ENCODE peak calls at places on chromosomes 3 and 15, in nine cellular contexts. L, J, D, A, H, Q, U, C and Z are unnamed samples.

GRCh38 chr15:56736881-56737707 is 3.8 kb upstream of the ZNF280D start:
- DNase-seq in L (no peak), J (no peak), D (no peak), A (no peak), H (no peak), Q (no peak), U (no peak), C (no peak), Z (no peak)

GRCh38 chr15:68719051-68719450 is 101.6 kb downstream of the ANP32A start:
- DNase-seq in L (no peak), J (no peak), D (no peak), A (no peak), H (no peak), Q (no peak), U (no peak), C (no peak), Z (no peak)

GRCh38 chr3:173708191-173708590 is 310.6 kb downstream of the NLGN1 start:
- DNase-seq in L (no peak), J (no peak), D (no peak), A (no peak), H (no peak), Q (no peak), U (no peak), C (no peak), Z (no peak)

GRCh38 chr3:27717200-27717852 is 4.8 kb downstream of the EOMES start:
- DNase-seq in L (no peak), J (no peak), D (no peak), A (no peak), H (no peak), Q (no peak), U (no peak), C (no peak), Z (no peak)

GRCh38 chr3:124972457-124972856 is 37.9 kb upstream of the MUC13 start:
- DNase-seq in L (no peak), J (no peak), D (no peak), A (no peak), H (no peak), Q (no peak), U (no peak), C (no peak), Z (no peak)

GRCh38 chr3:186058225-186058624 is 50.7 kb downstream of the ETV5 start:
- DNase-seq in L (no peak), J (no peak), D (no peak), A (no peak), H (no peak), Q (no peak), U (no peak), C (no peak), Z (no peak)

GRCh38 chr3:106528932-106529331 is 660.1 kb upstream of the CBLB start:
- DNase-seq in L (no peak), J (no peak), D (no peak), A (no peak), H (no peak), Q (no peak), U (no peak), C (no peak), Z (no peak)

GRCh38 chr15:60172147-60172546 is 168.0 kb downstream of the FOXB1 start:
- DNase-seq in L (no peak), J (no peak), D (no peak), A (peak; percentile 44), H (no peak), Q (no peak), U (no peak), C (no peak), Z (no peak)

GRCh38 chr3:152270145-152270870 is 1.6 kb downstream of the MBNL1 start:
- DNase-seq in L (peak; percentile 70), J (no peak), D (no peak), A (peak; percentile 30), H (no peak), Q (no peak), U (peak; percentile 15), C (no peak), Z (no peak)

GRCh38 chr3:50396502-50396901 is 37.2 kb upstream of the TMEM115 start:
- DNase-seq in L (no peak), J (no peak), D (peak; percentile 27), A (peak; percentile 90), H (no peak), Q (no peak), U (no peak), C (no peak), Z (no peak)

DNA sequence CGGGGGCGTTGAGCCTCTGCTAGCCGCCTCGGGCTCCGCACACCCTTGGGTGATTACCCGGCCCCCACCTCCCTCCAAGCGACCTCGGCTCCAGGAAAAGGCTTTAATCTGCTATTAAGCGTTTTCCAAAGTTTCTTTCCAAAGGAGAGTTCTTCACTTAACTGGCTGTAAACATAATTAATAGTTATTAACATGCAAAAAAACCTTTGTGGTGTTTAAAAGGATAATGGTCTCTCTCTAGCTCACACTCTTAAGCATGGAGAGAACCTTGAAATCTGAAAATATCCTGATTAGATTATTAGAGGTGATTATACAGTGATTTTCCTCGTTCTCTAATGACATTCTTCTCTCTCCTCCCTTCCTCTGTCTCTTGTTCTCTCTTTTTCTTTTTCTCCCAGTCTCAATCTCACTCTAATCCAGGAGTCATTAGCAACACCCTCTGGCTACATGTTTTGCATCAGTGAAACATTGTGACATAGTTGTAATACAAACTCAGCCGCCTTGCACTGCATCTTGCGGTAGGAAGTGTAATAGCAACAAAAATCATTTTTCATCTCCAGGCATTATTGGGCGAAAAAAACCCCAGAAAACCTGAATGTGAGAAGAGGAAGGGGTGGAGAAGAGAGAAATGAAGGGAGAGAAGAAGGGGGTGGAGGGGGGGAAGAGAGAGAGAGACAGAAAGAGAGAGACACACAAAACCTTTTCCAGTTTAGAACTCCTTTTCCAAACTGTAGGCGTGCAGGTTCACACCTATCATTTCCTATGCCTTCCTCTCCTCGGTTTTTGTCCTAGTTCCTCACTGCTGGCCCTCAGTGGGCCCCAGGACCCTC is 24.4 kb downstream of the NR2F2 start:
- DNase-seq in L (no peak), J (no peak), D (no peak), A (peak; percentile 76), H (peak; percentile 87), Q (no peak), U (peak; percentile 31), C (peak; percentile 90), Z (no peak)
- H3K4me3 ChIP-seq in L (peak overlapping the region; percentile 65), J (peak overlapping the region; percentile 62), D (peak overlapping the region; percentile 59), A (peak overlapping the region; percentile 44), H (peak overlapping the region; percentile 66), Q (peak overlapping the region; percentile 44), U (peak overlapping the region; percentile 62), C (peak overlapping the region; percentile 71), Z (no peak overlapping the region)

DNA sequence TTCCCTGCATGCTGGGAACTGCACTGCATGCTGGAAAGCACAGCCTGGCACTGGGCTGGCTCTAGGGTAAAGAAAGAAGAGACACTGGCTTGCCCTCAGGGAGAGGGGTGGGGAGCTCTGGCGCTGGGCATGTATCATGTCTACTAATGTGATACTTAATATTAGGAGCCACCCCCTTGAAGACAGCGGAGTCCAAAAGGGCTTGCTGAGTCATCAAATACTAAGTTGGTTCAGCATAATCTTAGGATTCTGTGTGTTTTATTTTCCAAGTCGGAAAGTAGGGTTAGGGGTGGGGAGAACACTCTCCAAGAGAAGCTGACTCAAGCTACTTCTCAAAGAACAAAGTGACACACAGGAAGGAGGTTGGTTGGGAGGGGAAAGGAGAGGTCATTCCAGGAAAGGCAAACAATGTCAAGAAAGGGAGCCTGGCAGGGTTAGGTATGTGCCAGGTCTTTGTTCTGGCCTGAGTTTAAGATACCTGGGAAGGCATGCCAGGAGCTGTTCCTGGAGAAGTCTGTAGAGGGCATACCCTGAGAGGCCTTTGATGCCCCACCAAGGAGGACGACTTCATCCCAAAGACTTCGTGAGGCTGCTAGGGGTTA is 237.8 kb upstream of the NR2E3 start:
- DNase-seq in L (no peak), J (no peak), D (peak; percentile 76), A (peak; percentile 93), H (no peak), Q (no peak), U (peak; percentile 40), C (no peak), Z (no peak)
- TF ChIP-seq CTCF in L (no peak), J (no peak), D (peak; percentile 34), A (peak; percentile 69), H (no peak), Q (no peak), U (peak; percentile 34), C (peak; percentile 13), Z (no peak)

GRCh38 chr15:65421360-65422215 is 1.2 kb downstream of the IGDCC4 start:
- DNase-seq in L (peak; percentile 85), J (no peak), D (no peak), A (no peak), H (peak; percentile 93), Q (no peak), U (peak; percentile 99), C (peak; percentile 73), Z (peak; percentile 58)
- H3K4me3 ChIP-seq in L (peak overlapping the region; percentile 78), J (peak overlapping the region; percentile 60), D (peak overlapping the region; percentile 55), A (peak overlapping the region; percentile 32), H (peak overlapping the region; percentile 64), Q (no peak overlapping the region), U (peak overlapping the region; percentile 64), C (peak overlapping the region; percentile 59), Z (peak overlapping the region; percentile 26)

GRCh38 chr3:4665197-4665596 is 172.0 kb downstream of the ITPR1 start:
- DNase-seq in L (no peak), J (no peak), D (no peak), A (no peak), H (no peak), Q (no peak), U (no peak), C (no peak), Z (no peak)

GRCh38 chr3:4672727-4673126 is 179.6 kb downstream of the ITPR1 start:
- DNase-seq in L (no peak), J (no peak), D (no peak), A (no peak), H (no peak), Q (no peak), U (no peak), C (no peak), Z (no peak)

GRCh38 chr3:4666078-4666477 is 172.9 kb downstream of the ITPR1 start:
- DNase-seq in L (no peak), J (no peak), D (no peak), A (no peak), H (no peak), Q (no peak), U (no peak), C (no peak), Z (no peak)

GRCh38 chr3:4674216-4674615 is 181.1 kb downstream of the ITPR1 start:
- DNase-seq in L (no peak), J (no peak), D (no peak), A (no peak), H (no peak), Q (no peak), U (no peak), C (peak; percentile 72), Z (no peak)

DNA sequence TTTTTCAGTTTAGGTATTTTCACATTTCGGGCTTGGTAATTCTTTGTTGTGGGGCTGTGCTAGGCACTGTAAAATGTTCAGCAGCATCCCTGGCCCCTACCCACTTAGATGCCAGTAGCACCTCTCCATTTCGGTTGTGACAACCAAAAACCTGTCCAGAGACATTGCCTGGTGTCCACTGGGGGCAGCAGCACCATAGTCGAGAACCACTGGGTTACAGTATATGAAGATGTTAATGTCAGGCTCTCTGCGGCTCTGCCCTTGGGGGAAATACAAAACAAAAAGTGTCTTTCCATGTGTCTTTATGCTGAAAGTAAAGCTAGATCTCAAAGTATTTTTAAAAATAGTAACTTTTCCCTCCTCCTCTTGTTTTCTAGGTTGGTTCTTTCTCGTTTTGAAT is 177.2 kb downstream of the ITPR1 start:
- DNase-seq in L (no peak), J (no peak), D (no peak), A (no peak), H (peak; percentile 29), Q (no peak), U (peak; percentile 23), C (no peak), Z (peak; percentile 10)
- TF ChIP-seq CTCF in L (no peak), J (peak; percentile 37), D (no peak), A (peak; percentile 33), H (peak; percentile 59), Q (no peak), U (peak; percentile 58), C (peak; percentile 33), Z (peak; percentile 9)

GRCh38 chr3:140509534-140509933 is 168.3 kb upstream of the TRIM42 start:
- DNase-seq in L (no peak), J (no peak), D (no peak), A (no peak), H (no peak), Q (no peak), U (peak; percentile 28), C (no peak), Z (no peak)
- H3K4me3 ChIP-seq in L (no peak overlapping the region), J (no peak overlapping the region), D (no peak overlapping the region), A (no peak overlapping the region), H (no peak overlapping the region), Q (no peak overlapping the region), U (no peak overlapping the region), C (no peak overlapping the region), Z (no peak overlapping the region)